ENCODE peak calls at places on chromosomes 4 and X, in nine cellular contexts. One of them, this sample, is unnamed.

GRCh38 chr4:122017296-122017695 is 65.4 kb upstream of the TRPC3 start:
- DNase-seq in pons: no peak
- DNase-seq in NCI-H526 treated with DMSO at 0.1 percent for 48 hours: no peak
- DNase-seq in germinal center: no peak
- DNase-seq in ovary: no peak
- DNase-seq in ELR: no peak
- DNase-seq in adrenal gland: no peak
- DNase-seq in SK-N-DZ: no peak
- DNase-seq in stromal cell of bone marrow: no peak
- DNase-seq in this sample: no peak

GRCh38 chr4:55625835-55626234 is 10.3 kb downstream of the NMU start:
- DNase-seq in pons: no peak
- DNase-seq in NCI-H526 treated with DMSO at 0.1 percent for 48 hours: no peak
- DNase-seq in germinal center: no peak
- DNase-seq in ovary: no peak
- DNase-seq in ELR: no peak
- DNase-seq in adrenal gland: no peak
- DNase-seq in SK-N-DZ: no peak
- DNase-seq in stromal cell of bone marrow: no peak
- DNase-seq in this sample: no peak

GRCh38 chr4:125780159-125780558 is 465.4 kb downstream of the FAT4 start:
- DNase-seq in pons: no peak
- DNase-seq in NCI-H526 treated with DMSO at 0.1 percent for 48 hours: no peak
- DNase-seq in germinal center: no peak
- DNase-seq in ovary: no peak
- DNase-seq in ELR: no peak
- DNase-seq in adrenal gland: no peak
- DNase-seq in SK-N-DZ: no peak
- DNase-seq in stromal cell of bone marrow: peak
- DNase-seq in this sample: no peak

GRCh38 chr4:93828332-93828829 is at the start of gene ATOH1:
- DNase-seq in pons: no peak
- DNase-seq in NCI-H526 treated with DMSO at 0.1 percent for 48 hours: no peak
- DNase-seq in germinal center: no peak
- DNase-seq in ovary: no peak
- DNase-seq in ELR: no peak
- DNase-seq in adrenal gland: peak
- DNase-seq in SK-N-DZ: peak
- DNase-seq in stromal cell of bone marrow: no peak
- DNase-seq in this sample: peak

GRCh38 chr4:70382691-70383181 is at the start of gene SMR3B:
- DNase-seq in pons: no peak
- DNase-seq in NCI-H526 treated with DMSO at 0.1 percent for 48 hours: no peak
- DNase-seq in germinal center: no peak
- DNase-seq in ovary: no peak
- DNase-seq in ELR: no peak
- DNase-seq in adrenal gland: no peak
- DNase-seq in SK-N-DZ: no peak
- DNase-seq in stromal cell of bone marrow: no peak
- DNase-seq in this sample: no peak

GRCh38 chr4:138053601-138054322 is 188.4 kb downstream of the SLC7A11 start:
- DNase-seq in pons: no peak
- DNase-seq in NCI-H526 treated with DMSO at 0.1 percent for 48 hours: no peak
- DNase-seq in germinal center: no peak
- DNase-seq in ovary: no peak
- DNase-seq in ELR: peak
- DNase-seq in adrenal gland: peak
- DNase-seq in SK-N-DZ: no peak
- DNase-seq in stromal cell of bone marrow: peak
- DNase-seq in this sample: peak

GRCh38 chrX:19514791-19515614 is at the start of gene MAP3K15:
- DNase-seq in pons: no peak
- DNase-seq in NCI-H526 treated with DMSO at 0.1 percent for 48 hours: no peak
- DNase-seq in germinal center: peak
- DNase-seq in ovary: peak
- DNase-seq in ELR: peak
- DNase-seq in adrenal gland: peak
- DNase-seq in SK-N-DZ: peak
- DNase-seq in stromal cell of bone marrow: no peak
- DNase-seq in this sample: peak

GRCh38 chr4:89254847-89255246 is 52.8 kb downstream of the GPRIN3 start:
- DNase-seq in pons: no peak
- DNase-seq in NCI-H526 treated with DMSO at 0.1 percent for 48 hours: no peak
- DNase-seq in germinal center: peak
- DNase-seq in ovary: no peak
- DNase-seq in ELR: peak
- DNase-seq in adrenal gland: no peak
- DNase-seq in SK-N-DZ: peak
- DNase-seq in stromal cell of bone marrow: peak
- DNase-seq in this sample: peak

GRCh38 chrX:874061-874460 is 243.5 kb downstream of the SHOX start:
- DNase-seq in pons: no peak
- DNase-seq in NCI-H526 treated with DMSO at 0.1 percent for 48 hours: no peak
- DNase-seq in germinal center: no peak
- DNase-seq in ovary: no peak
- DNase-seq in ELR: no peak
- DNase-seq in adrenal gland: no peak
- DNase-seq in SK-N-DZ: no peak
- DNase-seq in stromal cell of bone marrow: no peak
- DNase-seq in this sample: no peak

This sample was measured in ACHN.